ENCODE peak calls at places on chromosomes 12 and 14, in six cellular contexts. O is HepG2, X is GM12878, G is H1, C is GM12891, V is K562. U is an unnamed sample.

GRCh38 chr12:52836042-52836466 is 1.9 kb upstream of the KRT79 start:
- DNase-seq in G (no peak), O (no peak), V (peak), X (no peak), C (no peak), U (no peak)

GRCh38 chr14:92397140-92397815 is 74.3 kb downstream of the SLC24A4 start:
- DNase-seq in V (no peak), G (no peak), X (no peak), O (no peak), C (no peak), U (no peak)

GRCh38 chr12:38664661-38665269 is 240.6 kb downstream of the CPNE8 start:
- DNase-seq in V (peak), G (no peak), C (no peak), O (peak), X (peak), U (no peak)

GRCh38 chr14:37973031-37973908 is 234.4 kb upstream of the SSTR1 start:
- DNase-seq in C (no peak), G (no peak), X (no peak), O (peak), V (no peak), U (no peak)

GRCh38 chr14:104694991-104695659 is 5.7 kb downstream of the INF2 start:
- DNase-seq in C (no peak), V (no peak), X (no peak), O (no peak), G (no peak), U (no peak)

GRCh38 chr14:60691383-60692113 is 32.6 kb downstream of the SIX4 start:
- DNase-seq in V (no peak), X (no peak), G (no peak), C (no peak), O (peak), U (no peak)

GRCh38 chr14:66746316-66747006 is 238.5 kb downstream of the GPHN start:
- DNase-seq in X (no peak), G (no peak), V (peak), O (peak), C (no peak), U (no peak)

GRCh38 chr12:15996254-15996653 is 85.1 kb downstream of the DERA start:
- DNase-seq in C (no peak), O (no peak), G (no peak), X (no peak), V (peak), U (no peak)

GRCh38 chr14:71582705-71583104 is 349.5 kb upstream of the RGS6 start:
- DNase-seq in V (no peak), C (no peak), X (no peak), O (no peak), G (no peak), U (no peak)

GRCh38 chr14:23164949-23165348 is 18.5 kb downstream of the SLC7A8 start:
- DNase-seq in X (no peak), G (no peak), O (no peak), C (no peak), V (no peak), U (no peak)

GRCh38 chr14:20610002-20610765 is 19.0 kb upstream of the RNASE12 start:
- DNase-seq in V (peak), X (no peak), C (no peak), O (peak), G (peak), U (no peak)

GRCh38 chr12:59946635-59947034 is 350.8 kb downstream of the SLC16A7 start:
- DNase-seq in O (no peak), X (no peak), V (no peak), C (no peak), G (no peak), U (no peak)

GRCh38 chr12:92155733-92156132 is 10.1 kb upstream of the BTG1 start:
- DNase-seq in C (no peak), O (no peak), X (no peak), V (no peak), G (no peak), U (no peak)

GRCh38 chr14:39102265-39102968 is 618 bp downstream of the SEC23A start:
- DNase-seq in G (no peak), V (peak), O (peak), X (no peak), C (peak), U (no peak)

GRCh38 chr12:53073881-53074280 is 5.3 kb downstream of the SPRYD3 start:
- DNase-seq in X (no peak), G (no peak), C (no peak), O (no peak), V (no peak), U (no peak)

GRCh38 chr12:6548556-6549378 is 7.1 kb downstream of the IFFO1 start:
- DNase-seq in G (no peak), V (no peak), C (no peak), X (no peak), O (no peak), U (no peak)

GRCh38 chr14:89955022-89955414 is 488 bp upstream of the EFCAB11 start:
- DNase-seq in G (no peak), O (no peak), C (no peak), V (no peak), X (no peak), U (no peak)

GRCh38 chr12:55842681-55843429 is at the start of gene MMP19:
- DNase-seq in V (peak), X (no peak), C (no peak), G (no peak), O (peak), U (no peak)

GRCh38 chr12:111570090-111570961 is 28.8 kb downstream of the ATXN2 start:
- DNase-seq in G (peak), C (no peak), V (peak), O (no peak), X (no peak), U (no peak)

GRCh38 chr14:103191856-103192835 is 68.9 kb downstream of the TNFAIP2 start:
- DNase-seq in O (no peak), G (no peak), X (no peak), C (no peak), V (no peak), U (no peak)

GRCh38 chr12:69388371-69388770 is 28.8 kb downstream of the YEATS4 start:
- DNase-seq in X (no peak), V (peak), G (no peak), C (no peak), O (peak), U (no peak)

GRCh38 chr14:103854822-103855733 is 7.7 kb upstream of the PPP1R13B start:
- DNase-seq in O (peak), G (peak), V (peak), C (no peak), X (no peak), U (no peak)

GRCh38 chr12:31001581-31002360 is 71.9 kb upstream of the DDX11 start:
- DNase-seq in O (no peak), V (no peak), X (no peak), G (no peak), C (no peak), U (no peak)

GRCh38 chr14:67646136-67646535 is 26.4 kb downstream of the ARG2 start:
- DNase-seq in X (no peak), O (no peak), C (no peak), V (no peak), G (no peak), U (no peak)

GRCh38 chr12:96263449-96263902 is 69.3 kb downstream of the ELK3 start:
- DNase-seq in V (peak), C (no peak), G (no peak), X (no peak), O (peak), U (no peak)

GRCh38 chr14:24818823-24819341 is 184.9 kb upstream of the GZMB start:
- DNase-seq in C (no peak), V (no peak), O (no peak), G (no peak), X (no peak), U (no peak)

GRCh38 chr12:113295846-113296556 is 38.9 kb downstream of the SLC8B1 start:
- DNase-seq in O (no peak), C (no peak), X (no peak), G (no peak), V (no peak), U (no peak)

GRCh38 chr14:103385994-103386491 is 828 bp downstream of the MARK3 start:
- DNase-seq in V (peak), X (no peak), O (no peak), G (no peak), C (no peak), U (no peak)

GRCh38 chr12:94299846-94300245 is 151.5 kb downstream of the PLXNC1 start:
- DNase-seq in O (peak), G (no peak), C (no peak), V (peak), X (no peak), U (no peak)

GRCh38 chr14:29339491-29339890 is 572.9 kb downstream of the FOXG1 start:
- DNase-seq in X (no peak), V (no peak), G (no peak), O (no peak), C (no peak), U (no peak)

GRCh38 chr12:75705749-75706719 is 194.6 kb upstream of the KRR1 start:
- DNase-seq in G (no peak), O (no peak), V (peak), C (no peak), X (no peak), U (no peak)
- TF ChIP-seq POLR2AphosphoS5 in G (no peak), O (no peak), V (no peak), C (no peak), X (no peak), U (no peak)

GRCh38 chr14:69886843-69887242 is 7.6 kb downstream of the SMOC1 start:
- DNase-seq in V (no peak), X (no peak), G (no peak), C (no peak), O (no peak), U (no peak)

GRCh38 chr14:69891422-69891821 is 12.2 kb downstream of the SMOC1 start:
- DNase-seq in G (peak), O (no peak), V (no peak), C (no peak), X (no peak), U (no peak)

GRCh38 chr14:69882915-69883314 is 3.7 kb downstream of the SMOC1 start:
- DNase-seq in V (no peak), X (no peak), C (no peak), O (no peak), G (no peak), U (no peak)

GRCh38 chr14:69882086-69882864 is 3.1 kb downstream of the SMOC1 start:
- DNase-seq in O (no peak), C (no peak), V (no peak), X (no peak), G (no peak), U (no peak)

DNA sequence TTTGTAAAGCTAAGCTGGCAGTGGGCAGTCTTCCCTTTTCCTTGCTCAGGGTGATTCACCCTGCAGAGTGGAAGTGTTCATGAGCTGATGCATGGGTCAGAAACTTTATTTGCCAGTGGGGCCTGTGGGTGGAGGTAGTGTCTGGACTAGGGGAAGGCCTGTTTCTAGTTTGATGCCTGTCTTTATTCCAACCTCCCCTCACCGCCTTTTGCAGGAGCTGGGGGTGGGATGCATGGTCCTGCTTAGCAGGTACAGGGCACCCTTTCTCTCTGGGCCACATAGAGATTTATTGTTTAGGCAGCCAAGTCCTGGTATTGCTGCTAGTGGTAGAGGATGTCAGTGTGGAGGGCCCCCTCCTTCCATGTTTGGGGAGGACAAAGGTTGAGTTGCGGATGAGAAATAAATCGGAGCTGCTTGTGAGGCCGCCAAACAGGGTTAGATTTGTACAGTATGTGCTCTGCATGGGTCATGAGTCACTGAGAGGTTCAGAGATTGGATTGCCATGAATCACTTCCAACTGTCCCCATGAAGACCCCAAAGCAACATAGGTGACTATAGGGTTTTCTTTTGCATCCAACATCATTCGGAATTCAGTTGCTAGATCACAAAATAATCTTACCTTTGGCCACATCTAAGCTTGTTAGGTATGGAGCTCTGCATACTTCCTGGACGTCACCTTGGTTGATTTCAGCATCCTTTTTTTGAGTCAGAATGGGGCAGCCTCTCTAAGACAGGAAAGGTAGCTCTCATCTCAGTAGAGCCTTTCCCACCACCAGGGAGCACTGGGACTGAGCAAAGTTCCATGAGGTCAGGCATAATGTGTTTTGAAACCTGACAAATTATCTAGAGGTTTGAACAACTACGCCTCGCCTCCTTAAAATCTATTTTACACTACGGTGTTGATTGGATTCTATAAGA is 8.8 kb downstream of the SMOC1 start:
- DNase-seq in O (peak), X (no peak), G (peak), C (no peak), V (no peak), U (no peak)
- TF ChIP-seq TAF1 in O (peak), X (no peak), G (no peak), C (no peak), V (no peak), U (no peak)

GRCh38 chr12:89350661-89351488 is 1.4 kb downstream of the DUSP6 start:
- DNase-seq in V (no peak), X (no peak), O (no peak), G (no peak), C (peak), U (no peak)
- TF ChIP-seq POLR2A in V (no peak), X (no peak), O (no peak), G (peak), C (no peak), U (no peak)

GRCh38 chr12:85803923-85804322 is 32.3 kb downstream of the RASSF9 start:
- DNase-seq in X (no peak), C (no peak), G (no peak), V (no peak), O (no peak), U (no peak)
- TF ChIP-seq POLR2AphosphoS5 in X (no peak), C (no peak), G (no peak), V (no peak), O (no peak), U (no peak)

GRCh38 chr12:108638997-108639822 is 5.5 kb upstream of the SELPLG start:
- DNase-seq in C (no peak), V (no peak), X (no peak), G (no peak), O (no peak), U (no peak)
- TF ChIP-seq TAF1 in C (no peak), V (no peak), X (no peak), G (no peak), O (no peak), U (no peak)